ENCODE peak calls at places on chromosomes 12 and 14, in five cellular contexts. Z is tibial nerve, J is bronchial epithelial cell, N is RWPE1, S is fibroblast of pulmonary artery. P is an unnamed sample.

GRCh38 chr14:102215071-102215470 is 75.4 kb downstream of the WDR20 start:
- DNase-seq in Z (no peak), S (peak), N (no peak), J (no peak), P (peak)

GRCh38 chr14:46661728-46662127 is 10.1 kb upstream of the RPL10L start:
- DNase-seq in J (peak), S (no peak), N (no peak), Z (no peak), P (no peak)

GRCh38 chr12:113116875-113117274 is 18.7 kb downstream of the RASAL1 start:
- DNase-seq in N (no peak), S (no peak), J (no peak), Z (no peak), P (no peak)

GRCh38 chr14:47590763-47591162 is 84.6 kb downstream of the MDGA2 start:
- DNase-seq in Z (no peak), N (no peak), J (no peak), S (no peak), P (no peak)

GRCh38 chr12:131983026-131983425 is 33.3 kb downstream of the EP400 start:
- DNase-seq in N (no peak), Z (no peak), J (no peak), S (no peak), P (no peak)

GRCh38 chr12:110780448-110780847 is 37.8 kb upstream of the PPP1CC start:
- DNase-seq in N (no peak), Z (no peak), J (no peak), S (no peak), P (no peak)

GRCh38 chr12:98645572-98646067 is 530 bp downstream of the APAF1 start:
- DNase-seq in Z (no peak), S (peak), J (peak), N (peak), P (no peak)

GRCh38 chr14:58428011-58428807 is 690 bp downstream of the KIAA0586 start:
- DNase-seq in S (peak), Z (no peak), N (peak), J (peak), P (no peak)

GRCh38 chr14:100592461-100592871 is 5.2 kb upstream of the BEGAIN start:
- DNase-seq in Z (no peak), N (no peak), S (no peak), J (no peak), P (peak)

GRCh38 chr12:30329281-30329680 is 366.4 kb downstream of the IPO8 start:
- DNase-seq in Z (no peak), J (peak), N (no peak), S (peak), P (no peak)

GRCh38 chr12:104653730-104654328 is 197.1 kb downstream of the CHST11 start:
- DNase-seq in J (no peak), N (no peak), Z (no peak), S (no peak), P (no peak)

GRCh38 chr12:87518508-87518907 is 510.7 kb downstream of the C12orf50 start:
- DNase-seq in N (peak), J (peak), Z (no peak), S (peak), P (no peak)

GRCh38 chr12:53056296-53056695 is 6.4 kb downstream of the TNS2 start:
- DNase-seq in Z (no peak), S (no peak), J (no peak), N (no peak), P (no peak)

GRCh38 chr14:67665886-67666285 is 8.5 kb downstream of the VTI1B start:
- DNase-seq in S (peak), J (peak), Z (no peak), N (no peak), P (no peak)

GRCh38 chr12:120855823-120856589 is 48.2 kb downstream of the SPPL3 start:
- DNase-seq in Z (no peak), J (no peak), S (no peak), N (no peak), P (no peak)
- TF ChIP-seq CTCF in Z (no peak), J (no peak), S (no peak), N (no peak), P (no peak)

DNA sequence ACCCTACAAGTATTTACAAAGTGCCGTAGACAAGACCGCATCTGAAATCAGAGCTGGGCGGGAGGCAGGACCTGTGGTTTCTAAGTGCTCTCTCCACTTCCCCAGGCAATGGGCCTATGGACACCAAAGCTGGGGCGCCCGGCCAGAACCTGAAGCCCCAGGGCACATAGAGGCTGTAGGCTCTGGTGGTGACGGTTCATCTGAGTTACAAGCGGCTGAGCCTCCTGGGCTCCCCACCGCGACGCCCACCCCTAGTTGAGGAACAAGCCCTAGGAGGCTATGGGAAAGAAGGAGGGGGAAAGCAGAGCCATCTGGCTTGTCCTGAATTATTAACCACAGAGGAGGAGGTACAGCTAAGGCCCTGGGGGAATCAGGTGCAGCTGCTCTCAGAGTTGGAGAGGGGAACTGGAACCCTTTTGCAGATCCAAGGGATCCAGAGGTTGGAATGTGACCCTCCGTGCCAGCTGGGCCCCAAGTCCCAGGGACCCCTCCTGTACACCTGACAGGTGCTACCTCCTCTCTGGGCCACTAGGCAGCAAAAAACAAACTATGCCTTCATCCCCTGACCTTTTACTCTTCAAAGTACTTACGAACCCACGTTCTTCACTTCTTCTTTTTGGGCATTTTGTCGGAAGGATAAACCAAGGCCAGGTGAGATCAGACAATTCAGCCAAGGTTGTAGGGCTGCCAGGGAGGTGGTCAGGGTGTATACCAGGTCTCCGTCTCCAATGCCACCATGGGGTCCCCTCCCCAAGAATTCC is 77.2 kb downstream of the ARL6IP4 start:
- DNase-seq in N (no peak), Z (no peak), J (no peak), S (no peak), P (no peak)
- TF ChIP-seq CTCF in N (no peak), Z (no peak), J (no peak), S (no peak), P (no peak)

DNA sequence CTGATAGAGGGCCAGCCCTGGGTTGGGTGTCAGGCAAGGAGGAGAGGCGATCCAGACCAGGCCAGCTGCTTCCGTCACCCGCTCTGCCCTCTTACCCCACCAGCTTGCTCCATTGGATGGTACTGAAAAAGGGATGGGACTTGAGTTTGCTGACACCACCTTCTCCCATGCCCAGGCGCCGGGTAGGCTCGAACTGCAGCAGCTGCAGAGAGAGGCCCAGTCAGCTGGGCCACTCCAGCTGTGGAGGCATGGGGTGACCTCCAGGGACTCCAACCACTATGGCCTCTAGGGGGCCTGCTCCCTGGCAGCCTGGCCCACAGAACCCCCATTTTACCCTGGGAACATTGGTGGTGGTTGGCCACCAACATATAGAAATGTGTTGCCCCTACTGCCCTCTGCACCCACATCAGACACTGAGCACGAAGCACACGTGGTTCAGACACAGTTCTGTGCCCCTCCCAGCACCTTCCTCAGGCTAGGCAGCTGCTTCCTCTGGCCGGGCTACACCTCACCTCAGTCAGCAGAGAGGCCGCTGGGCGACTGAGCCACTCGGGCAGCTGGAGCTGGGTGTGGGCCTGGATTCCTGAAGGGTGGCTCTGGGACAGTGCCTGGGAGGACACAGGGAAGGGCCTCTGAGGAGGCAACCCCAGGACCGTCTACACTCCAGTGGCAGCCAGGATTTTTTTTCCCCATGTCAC is 16.0 kb downstream of the RPS6KL1 start:
- DNase-seq in N (no peak), Z (no peak), S (no peak), J (no peak), P (no peak)
- TF ChIP-seq CTCF in N (no peak), Z (no peak), S (no peak), J (peak), P (peak)

DNA sequence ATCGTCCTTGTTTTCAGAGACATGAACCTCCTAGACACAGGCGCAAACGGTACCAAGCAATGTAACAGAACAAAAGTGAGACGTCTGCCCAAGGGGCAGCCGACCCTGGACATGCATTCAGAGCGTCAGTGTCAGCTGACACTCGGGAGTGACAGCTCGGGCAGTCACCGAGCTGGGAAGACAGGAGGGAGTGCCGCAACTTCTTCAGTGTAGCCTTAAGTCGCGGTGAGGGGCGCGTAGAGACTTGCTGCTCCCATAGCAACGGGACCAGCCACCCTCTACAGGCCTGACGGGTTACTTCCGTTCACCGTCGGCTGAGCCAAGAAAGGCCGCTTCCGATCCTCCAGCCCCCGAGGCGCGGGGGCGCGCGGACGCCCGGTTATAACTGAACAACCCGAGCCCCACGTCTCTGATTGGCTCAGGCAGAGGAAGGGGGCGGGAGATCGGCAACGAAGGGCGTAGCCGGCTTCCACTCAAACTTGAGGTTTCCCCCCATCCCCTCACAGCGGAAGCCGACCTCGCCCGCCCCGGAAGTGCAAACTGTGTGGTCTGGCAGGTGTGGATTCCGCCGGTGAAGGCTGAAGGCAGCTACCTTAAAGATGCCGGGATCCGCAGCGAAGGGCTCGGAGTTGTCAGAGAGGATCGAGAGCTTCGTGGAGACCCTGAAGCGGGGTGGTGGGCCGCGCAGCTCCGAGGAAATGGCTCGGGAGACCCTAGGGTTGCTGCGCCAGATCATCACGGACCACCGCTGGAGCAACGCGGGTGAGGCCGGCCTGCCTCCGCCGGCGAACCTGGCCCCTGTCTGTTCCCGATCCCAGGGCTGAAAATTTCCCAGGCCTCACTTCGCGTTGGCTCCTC is at the start of gene EIF2B2:
- DNase-seq in S (peak), J (peak), Z (peak), N (peak), P (peak)
- TF ChIP-seq CTCF in S (no peak), J (no peak), Z (peak), N (no peak), P (peak)

DNA sequence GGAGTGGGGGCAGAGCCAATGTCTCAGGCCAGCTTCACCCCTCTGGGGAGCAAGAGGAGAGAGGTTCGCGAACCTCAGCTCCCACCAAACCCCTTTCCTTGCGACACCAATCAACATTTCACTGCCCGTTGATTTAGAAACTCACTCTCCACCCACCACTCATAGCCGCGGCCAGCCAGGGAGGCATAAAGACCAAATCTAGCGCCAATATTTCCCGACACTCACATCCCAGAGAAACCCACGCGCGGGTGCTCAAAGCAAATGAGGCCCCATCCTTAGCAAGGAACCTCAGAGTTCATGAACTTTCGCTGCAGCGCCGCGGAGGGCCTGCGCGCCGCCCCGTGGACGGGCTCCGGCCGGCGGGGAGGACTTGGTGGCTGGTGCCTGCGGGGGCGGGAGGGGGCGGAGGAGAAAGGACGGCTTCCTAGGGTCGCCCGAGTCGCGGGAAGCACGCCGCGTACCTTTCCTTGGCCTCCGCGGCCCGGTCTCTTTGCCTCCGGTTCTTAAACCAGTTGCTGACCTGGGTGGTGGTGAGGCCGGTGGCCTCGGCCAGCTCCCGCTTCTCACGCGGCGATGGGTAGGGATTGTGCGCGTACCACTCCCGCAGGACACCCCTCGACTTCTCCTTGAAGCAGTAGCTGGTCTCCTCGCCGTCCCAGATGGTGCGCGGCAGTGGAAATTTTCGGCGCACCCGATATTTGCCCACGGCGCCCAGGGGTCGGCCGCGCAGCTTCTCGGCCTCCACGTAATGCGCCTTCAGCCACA is 926 bp downstream of the SIX1 start:
- DNase-seq in J (peak), S (no peak), N (peak), Z (no peak), P (no peak)
- TF ChIP-seq CTCF in J (peak), S (no peak), N (peak), Z (no peak), P (no peak)

DNA sequence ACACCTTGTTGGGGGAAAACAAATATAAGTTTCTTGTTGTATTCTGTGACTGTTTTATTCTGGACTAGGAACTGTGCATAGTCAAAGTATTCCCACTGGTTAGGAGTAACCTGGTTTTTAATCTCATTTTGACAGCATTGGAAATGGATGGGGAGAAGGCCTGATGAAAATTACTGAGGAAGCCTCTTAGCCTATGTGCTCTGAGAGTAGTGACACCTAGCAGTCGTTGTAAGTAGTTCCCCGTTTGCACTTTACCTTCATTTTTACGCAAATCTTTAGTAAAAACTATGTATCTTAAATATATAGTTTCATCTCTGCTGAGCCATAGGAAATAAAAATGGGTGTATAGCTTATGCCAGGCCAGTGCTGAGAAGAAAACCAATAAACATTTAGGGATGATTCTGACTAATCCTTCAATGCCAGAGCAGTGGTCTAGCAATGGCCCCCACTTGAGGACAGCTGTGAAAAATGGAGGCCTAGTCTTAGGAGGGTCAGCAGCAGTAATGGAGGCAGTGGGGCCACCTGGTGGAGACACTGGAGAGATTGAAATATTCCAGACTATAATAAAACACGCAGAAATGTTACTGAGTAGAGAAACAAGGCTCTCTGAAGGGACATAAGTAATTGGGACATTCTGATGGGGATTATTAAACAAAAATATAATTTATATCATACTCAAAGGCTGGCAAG is 133.2 kb upstream of the NOVA1 start:
- DNase-seq in J (peak), Z (no peak), N (peak), S (peak), P (no peak)
- TF ChIP-seq CTCF in J (peak), Z (no peak), N (peak), S (peak), P (no peak)

GRCh38 chr14:49306152-49306751 is 279.9 kb downstream of the RPS29 start:
- DNase-seq in S (peak), Z (no peak), J (peak), N (peak), P (no peak)
- TF ChIP-seq CTCF in S (peak), Z (no peak), J (peak), N (peak), P (peak)

GRCh38 chr12:122950276-122950675 is 16.0 kb downstream of the ABCB9 start:
- DNase-seq in N (no peak), S (no peak), Z (no peak), J (no peak), P (no peak)

GRCh38 chr12:122949405-122949804 is 16.9 kb downstream of the ABCB9 start:
- DNase-seq in N (no peak), Z (no peak), S (no peak), J (no peak), P (no peak)

GRCh38 chr12:122947352-122947792 is 18.9 kb downstream of the ABCB9 start:
- DNase-seq in N (no peak), S (no peak), J (peak), Z (no peak), P (peak)

GRCh38 chr12:122949816-122950215 is 16.4 kb downstream of the ABCB9 start:
- DNase-seq in J (no peak), Z (no peak), S (no peak), N (no peak), P (no peak)

DNA sequence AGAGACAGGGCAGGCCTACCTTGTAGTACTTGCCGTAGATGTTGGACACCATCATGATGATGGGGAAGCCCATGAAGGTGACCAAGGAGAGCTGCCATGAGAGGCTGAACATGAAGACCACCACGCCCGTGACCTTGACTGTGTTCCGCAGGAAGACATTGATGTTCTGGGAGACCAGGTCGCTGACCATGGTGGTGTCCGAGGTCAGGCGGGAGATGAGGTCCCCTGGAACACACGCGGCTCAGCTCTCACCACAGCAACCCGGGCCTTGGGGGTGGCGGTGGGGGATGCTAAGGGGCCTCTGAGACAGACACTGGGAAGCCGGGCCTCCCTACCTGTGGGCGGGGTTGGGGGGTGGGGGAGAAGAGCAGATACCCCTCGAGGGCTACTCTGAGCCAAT is 17.7 kb downstream of the ABCB9 start:
- DNase-seq in S (no peak), J (no peak), N (no peak), Z (no peak), P (no peak)
- TF ChIP-seq CTCF in S (no peak), J (no peak), N (no peak), Z (no peak), P (no peak)

DNA sequence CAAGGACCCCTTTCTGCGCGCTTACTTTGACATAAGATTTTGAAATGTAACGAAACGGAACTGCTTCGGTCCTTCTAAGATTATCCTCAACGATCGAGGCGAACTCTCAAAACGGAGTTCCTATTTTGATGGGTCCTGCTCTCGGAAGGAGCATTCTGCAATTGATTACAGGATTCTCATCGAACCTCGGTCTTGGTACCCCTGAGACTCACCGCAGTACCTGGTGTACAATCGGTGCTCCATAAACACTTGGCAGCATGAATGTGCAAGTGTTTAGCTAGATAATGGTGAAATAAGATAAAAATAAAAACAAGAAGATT is 530 bp upstream of the NEMF start:
- DNase-seq in Z (no peak), N (no peak), J (no peak), S (no peak), P (no peak)
- TF ChIP-seq CTCF in Z (no peak), N (no peak), J (no peak), S (no peak), P (peak)

GRCh38 chr12:44000309-44000952 is 164.6 kb downstream of the TMEM117 start:
- DNase-seq in S (peak), J (peak), Z (no peak), N (peak), P (no peak)
- TF ChIP-seq CTCF in S (peak), J (peak), Z (no peak), N (peak), P (peak)